ENCODE peak calls at places on chromosomes 6 and 20, in four cellular contexts. J is aorta, U is mammary epithelial cell, P is spleen. T is an unnamed sample.

GRCh38 chr6:25312703-25313102 is 33.5 kb downstream of the CARMIL1 start:
- DNase-seq in P (no peak), U (peak), J (no peak), T (no peak)

GRCh38 chr20:2005359-2005758 is 11.5 kb upstream of the PDYN start:
- DNase-seq in P (no peak), J (no peak), U (no peak), T (no peak)

GRCh38 chr20:50400705-50401045 is 109.5 kb upstream of the PTPN1 start:
- DNase-seq in P (no peak), J (no peak), U (no peak), T (no peak)

GRCh38 chr6:152680879-152681517 is 16.7 kb upstream of the MYCT1 start:
- DNase-seq in P (no peak), J (no peak), U (no peak), T (no peak)

GRCh38 chr6:128493877-128494276 is 26.5 kb downstream of the PTPRK start:
- DNase-seq in J (no peak), U (no peak), P (no peak), T (no peak)

GRCh38 chr6:6581014-6581413 is 7.5 kb upstream of the LY86 start:
- DNase-seq in P (no peak), J (no peak), U (no peak), T (no peak)

GRCh38 chr6:109344226-109344625 is 38.0 kb downstream of the CD164 start:
- DNase-seq in J (no peak), U (peak), P (no peak), T (no peak)

GRCh38 chr6:105886812-105887513 is 199.2 kb upstream of the PRDM1 start:
- DNase-seq in U (no peak), J (no peak), P (no peak), T (no peak)

GRCh38 chr6:19472168-19472567 is 365.0 kb upstream of the ID4 start:
- DNase-seq in P (no peak), J (no peak), U (peak), T (peak)

GRCh38 chr6:13762648-13763441 is 51.2 kb upstream of the RANBP9 start:
- DNase-seq in P (no peak), J (no peak), U (peak), T (peak)

GRCh38 chr6:113635222-113635970 is 221.7 kb upstream of the MARCKS start:
- DNase-seq in U (peak), J (no peak), P (no peak), T (no peak)

GRCh38 chr6:35360349-35361138 is 18.2 kb downstream of the PPARD start:
- DNase-seq in P (no peak), J (peak), U (peak), T (peak)

GRCh38 chr6:6503186-6503585 is 85.3 kb upstream of the LY86 start:
- DNase-seq in U (no peak), J (no peak), P (no peak), T (no peak)

GRCh38 chr6:129725341-129725740 is 15.4 kb upstream of the ARHGAP18 start:
- DNase-seq in J (no peak), U (no peak), P (no peak), T (no peak)

GRCh38 chr6:156883497-156884252 is 106.5 kb downstream of the ARID1B start:
- DNase-seq in J (no peak), U (peak), P (no peak), T (no peak)

GRCh38 chr20:62066339-62066982 is 780 bp upstream of the TAF4 start:
- DNase-seq in J (no peak), P (peak), U (peak), T (no peak)

GRCh38 chr6:16426241-16426640 is 187.9 kb downstream of the GMPR start:
- DNase-seq in P (no peak), J (no peak), U (no peak), T (no peak)

GRCh38 chr6:169937389-169938261 is 186.2 kb downstream of the ERMARD start:
- DNase-seq in P (peak), J (no peak), U (no peak), T (no peak)

GRCh38 chr6:166056637-166057036 is 111.0 kb downstream of the TBXT start:
- DNase-seq in J (no peak), U (no peak), P (no peak), T (no peak)

GRCh38 chr6:129342243-129342642 is 367.7 kb downstream of the ARHGAP18 start:
- DNase-seq in P (no peak), J (no peak), U (no peak), T (no peak)

GRCh38 chr20:23928788-23929187 is 49.2 kb upstream of the CST5 start:
- DNase-seq in P (no peak), J (no peak), U (no peak), T (no peak)

GRCh38 chr6:94045473-94045872 is 626.1 kb upstream of the EPHA7 start:
- DNase-seq in J (no peak), U (no peak), P (no peak), T (no peak)

GRCh38 chr6:19921821-19922220 is 84.7 kb downstream of the ID4 start:
- DNase-seq in P (no peak), U (no peak), J (no peak), T (no peak)

GRCh38 chr6:8743146-8743745 is 307.9 kb upstream of the SLC35B3 start:
- DNase-seq in J (no peak), P (no peak), U (peak), T (no peak)

GRCh38 chr6:27472182-27472616 is 706 bp downstream of the ZNF184 start:
- DNase-seq in J (peak), U (peak), P (no peak), T (no peak)

GRCh38 chr6:157603314-157603940 is 219.6 kb upstream of the SNX9 start:
- DNase-seq in J (no peak), U (no peak), P (no peak), T (no peak)

T was measured in astrocyte of the cerebellum.